ENCODE peak calls at places on chromosome 15, in ten cellular contexts. One of them, this sample, is unnamed.

GRCh38 chr15:66100761-66101160 is 152.8 kb downstream of the MEGF11 start:
- DNase-seq in esophagus squamous epithelium: no peak
- DNase-seq in heart left ventricle: no peak
- DNase-seq in ovary: no peak
- DNase-seq in HepG2: no peak
- DNase-seq in vagina: no peak
- DNase-seq in stomach: no peak
- DNase-seq in tibial nerve: no peak
- DNase-seq in breast epithelium: no peak
- DNase-seq in A549: no peak
- DNase-seq in this sample: no peak

GRCh38 chr15:84727429-84727828 is 11.5 kb upstream of the SEC11A start:
- DNase-seq in esophagus squamous epithelium: no peak
- DNase-seq in heart left ventricle: no peak
- DNase-seq in ovary: no peak
- DNase-seq in HepG2: no peak
- DNase-seq in vagina: no peak
- DNase-seq in stomach: no peak
- DNase-seq in tibial nerve: no peak
- DNase-seq in breast epithelium: no peak
- DNase-seq in A549: no peak
- DNase-seq in this sample: no peak

GRCh38 chr15:79970921-79971434 is at the start of gene BCL2A1:
- DNase-seq in esophagus squamous epithelium: peak; percentile 9
- DNase-seq in heart left ventricle: no peak
- DNase-seq in ovary: no peak
- DNase-seq in HepG2: no peak
- DNase-seq in vagina: no peak
- DNase-seq in stomach: peak; percentile 29
- DNase-seq in tibial nerve: no peak
- DNase-seq in breast epithelium: no peak
- DNase-seq in A549: peak; percentile 87
- DNase-seq in this sample: no peak

GRCh38 chr15:85008474-85009260 is 27.0 kb downstream of the PDE8A start:
- DNase-seq in esophagus squamous epithelium: no peak
- DNase-seq in heart left ventricle: no peak
- DNase-seq in ovary: no peak
- DNase-seq in HepG2: no peak
- DNase-seq in vagina: no peak
- DNase-seq in stomach: no peak
- DNase-seq in tibial nerve: no peak
- DNase-seq in breast epithelium: no peak
- DNase-seq in A549: no peak
- DNase-seq in this sample: no peak

GRCh38 chr15:41258706-41259471 is 27.8 kb downstream of the CHP1 start:
- DNase-seq in esophagus squamous epithelium: no peak
- DNase-seq in heart left ventricle: no peak
- DNase-seq in ovary: no peak
- DNase-seq in HepG2: peak; percentile 40
- DNase-seq in vagina: no peak
- DNase-seq in stomach: peak; percentile 43
- DNase-seq in tibial nerve: no peak
- DNase-seq in breast epithelium: no peak
- DNase-seq in A549: peak; percentile 87
- DNase-seq in this sample: peak; percentile 52

GRCh38 chr15:79168922-79169322 is 78.3 kb upstream of the RASGRF1 start:
- DNase-seq in esophagus squamous epithelium: no peak
- DNase-seq in heart left ventricle: peak; percentile 61
- DNase-seq in ovary: no peak
- DNase-seq in HepG2: peak; percentile 74
- DNase-seq in vagina: peak; percentile 46
- DNase-seq in stomach: no peak
- DNase-seq in tibial nerve: no peak
- DNase-seq in breast epithelium: no peak
- DNase-seq in A549: peak; percentile 48
- DNase-seq in this sample: peak; percentile 82

GRCh38 chr15:100725121-100726069 is 123.0 kb downstream of the ASB7 start:
- DNase-seq in esophagus squamous epithelium: no peak
- DNase-seq in heart left ventricle: no peak
- DNase-seq in ovary: no peak
- DNase-seq in HepG2: no peak
- DNase-seq in vagina: peak; percentile 64
- DNase-seq in stomach: no peak
- DNase-seq in tibial nerve: no peak
- DNase-seq in breast epithelium: peak; percentile 39
- DNase-seq in A549: no peak
- DNase-seq in this sample: peak; percentile 9

GRCh38 chr15:66768984-66769383 is 66.9 kb downstream of the SMAD6 start:
- DNase-seq in esophagus squamous epithelium: no peak
- DNase-seq in heart left ventricle: peak; percentile 6
- DNase-seq in ovary: no peak
- DNase-seq in HepG2: no peak
- DNase-seq in vagina: no peak
- DNase-seq in stomach: no peak
- DNase-seq in tibial nerve: no peak
- DNase-seq in breast epithelium: no peak
- DNase-seq in A549: no peak
- DNase-seq in this sample: no peak

GRCh38 chr15:66803749-66804148 is 101.7 kb downstream of the SMAD6 start:
- DNase-seq in esophagus squamous epithelium: no peak
- DNase-seq in heart left ventricle: no peak
- DNase-seq in ovary: no peak
- DNase-seq in HepG2: no peak
- DNase-seq in vagina: no peak
- DNase-seq in stomach: no peak
- DNase-seq in tibial nerve: no peak
- DNase-seq in breast epithelium: no peak
- DNase-seq in A549: no peak
- DNase-seq in this sample: no peak

GRCh38 chr15:53611145-53611920 is 148.1 kb downstream of the WDR72 start:
- DNase-seq in esophagus squamous epithelium: no peak
- DNase-seq in heart left ventricle: no peak
- DNase-seq in ovary: no peak
- DNase-seq in HepG2: peak; percentile 21
- DNase-seq in vagina: no peak
- DNase-seq in stomach: no peak
- DNase-seq in tibial nerve: no peak
- DNase-seq in breast epithelium: no peak
- DNase-seq in A549: peak; percentile 46
- DNase-seq in this sample: no peak

GRCh38 chr15:60831540-60831939 is 352.6 kb upstream of the ICE2 start:
- DNase-seq in esophagus squamous epithelium: no peak
- DNase-seq in heart left ventricle: no peak
- DNase-seq in ovary: no peak
- DNase-seq in HepG2: no peak
- DNase-seq in vagina: no peak
- DNase-seq in stomach: no peak
- DNase-seq in tibial nerve: no peak
- DNase-seq in breast epithelium: no peak
- DNase-seq in A549: no peak
- DNase-seq in this sample: no peak

GRCh38 chr15:70702584-70702983 is 60.8 kb downstream of the UACA start:
- DNase-seq in esophagus squamous epithelium: no peak
- DNase-seq in heart left ventricle: no peak
- DNase-seq in ovary: no peak
- DNase-seq in HepG2: no peak
- DNase-seq in vagina: no peak
- DNase-seq in stomach: no peak
- DNase-seq in tibial nerve: no peak
- DNase-seq in breast epithelium: no peak
- DNase-seq in A549: no peak
- DNase-seq in this sample: no peak
- H3K4me3 ChIP-seq in esophagus squamous epithelium: no peak overlapping the region
- H3K4me3 ChIP-seq in heart left ventricle: peak overlapping the region; percentile 44
- H3K4me3 ChIP-seq in ovary: no peak overlapping the region
- H3K4me3 ChIP-seq in HepG2: no peak overlapping the region
- H3K4me3 ChIP-seq in vagina: no peak overlapping the region
- H3K4me3 ChIP-seq in stomach: no peak overlapping the region
- H3K4me3 ChIP-seq in tibial nerve: peak overlapping the region; percentile 36
- H3K4me3 ChIP-seq in breast epithelium: no peak overlapping the region
- H3K4me3 ChIP-seq in A549: no peak overlapping the region
- H3K4me3 ChIP-seq in this sample: no peak overlapping the region

GRCh38 chr15:57375827-57376694 is at the start of gene CGNL1:
- DNase-seq in esophagus squamous epithelium: no peak
- DNase-seq in heart left ventricle: peak; percentile 57
- DNase-seq in ovary: peak; percentile 58
- DNase-seq in HepG2: peak; percentile 14
- DNase-seq in vagina: no peak
- DNase-seq in stomach: peak; percentile 71
- DNase-seq in tibial nerve: peak; percentile 26
- DNase-seq in breast epithelium: no peak
- DNase-seq in A549: no peak
- DNase-seq in this sample: no peak
- TF ChIP-seq POLR2A in esophagus squamous epithelium: no peak
- TF ChIP-seq POLR2A in heart left ventricle: no peak
- TF ChIP-seq POLR2A in ovary: peak; percentile 10
- TF ChIP-seq POLR2A in HepG2: peak; percentile 50
- TF ChIP-seq POLR2A in vagina: no peak
- TF ChIP-seq POLR2A in stomach: no peak
- TF ChIP-seq POLR2A in tibial nerve: peak; percentile 20
- TF ChIP-seq POLR2A in breast epithelium: no peak
- TF ChIP-seq POLR2A in A549: peak; percentile 12
- TF ChIP-seq POLR2A in this sample: no peak

DNA sequence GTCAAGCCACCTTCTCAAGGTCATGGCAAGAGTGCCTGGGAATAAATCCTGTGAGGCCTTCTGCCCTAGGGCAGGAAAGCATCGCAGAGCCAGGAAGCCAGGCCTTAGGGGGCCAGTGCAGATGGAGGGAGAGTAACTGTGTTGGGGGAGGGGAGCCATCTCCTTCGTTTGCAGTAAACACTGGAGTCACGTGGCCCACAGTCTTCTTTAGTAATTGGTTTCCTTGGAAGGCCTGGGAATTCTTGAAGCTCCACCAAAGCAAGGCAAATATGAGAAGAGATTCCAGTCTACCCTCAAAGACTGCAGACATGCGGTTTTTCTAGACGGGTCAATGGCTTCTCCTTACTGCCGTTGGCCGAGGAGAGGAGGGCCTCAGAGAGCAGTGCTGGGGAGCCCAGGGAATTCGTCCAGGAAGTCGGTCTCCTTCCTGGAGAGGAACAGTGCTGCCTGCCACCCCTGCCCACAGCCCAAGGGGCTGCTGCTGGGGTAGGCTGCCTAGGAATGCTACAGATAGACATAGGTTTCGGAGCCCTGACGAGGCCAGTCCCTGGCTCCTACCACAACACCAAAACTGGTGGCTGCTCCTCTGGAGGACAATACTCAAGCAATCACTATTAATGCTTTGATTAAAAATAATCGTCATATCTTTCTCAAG is 30.6 kb downstream of the ANP32A start:
- DNase-seq in esophagus squamous epithelium: no peak
- DNase-seq in heart left ventricle: peak; percentile 55
- DNase-seq in ovary: no peak
- DNase-seq in HepG2: no peak
- DNase-seq in vagina: no peak
- DNase-seq in stomach: no peak
- DNase-seq in tibial nerve: no peak
- DNase-seq in breast epithelium: no peak
- DNase-seq in A549: no peak
- DNase-seq in this sample: no peak
- H3K4me3 ChIP-seq in esophagus squamous epithelium: no peak overlapping the region
- H3K4me3 ChIP-seq in heart left ventricle: no peak overlapping the region
- H3K4me3 ChIP-seq in ovary: no peak overlapping the region
- H3K4me3 ChIP-seq in HepG2: no peak overlapping the region
- H3K4me3 ChIP-seq in vagina: no peak overlapping the region
- H3K4me3 ChIP-seq in stomach: no peak overlapping the region
- H3K4me3 ChIP-seq in tibial nerve: no peak overlapping the region
- H3K4me3 ChIP-seq in breast epithelium: no peak overlapping the region
- H3K4me3 ChIP-seq in A549: no peak overlapping the region
- H3K4me3 ChIP-seq in this sample: no peak overlapping the region

GRCh38 chr15:42490246-42490742 is 647 bp downstream of the ZNF106 start:
- DNase-seq in esophagus squamous epithelium: no peak
- DNase-seq in heart left ventricle: no peak
- DNase-seq in ovary: no peak
- DNase-seq in HepG2: no peak
- DNase-seq in vagina: no peak
- DNase-seq in stomach: no peak
- DNase-seq in tibial nerve: no peak
- DNase-seq in breast epithelium: no peak
- DNase-seq in A549: no peak
- DNase-seq in this sample: no peak

GRCh38 chr15:42494998-42495360 is 455 bp upstream of the SNAP23 start:
- DNase-seq in esophagus squamous epithelium: no peak
- DNase-seq in heart left ventricle: peak; percentile 44
- DNase-seq in ovary: peak; percentile 48
- DNase-seq in HepG2: peak; percentile 34
- DNase-seq in vagina: no peak
- DNase-seq in stomach: peak; percentile 47
- DNase-seq in tibial nerve: no peak
- DNase-seq in breast epithelium: no peak
- DNase-seq in A549: peak; percentile 26
- DNase-seq in this sample: no peak

GRCh38 chr15:42493694-42494093 is 1.7 kb upstream of the SNAP23 start:
- DNase-seq in esophagus squamous epithelium: no peak
- DNase-seq in heart left ventricle: no peak
- DNase-seq in ovary: no peak
- DNase-seq in HepG2: no peak
- DNase-seq in vagina: no peak
- DNase-seq in stomach: no peak
- DNase-seq in tibial nerve: no peak
- DNase-seq in breast epithelium: no peak
- DNase-seq in A549: no peak
- DNase-seq in this sample: no peak

GRCh38 chr15:42491540-42492225 is 742 bp upstream of the ZNF106 start:
- DNase-seq in esophagus squamous epithelium: no peak
- DNase-seq in heart left ventricle: no peak
- DNase-seq in ovary: no peak
- DNase-seq in HepG2: peak; percentile 27
- DNase-seq in vagina: no peak
- DNase-seq in stomach: no peak
- DNase-seq in tibial nerve: no peak
- DNase-seq in breast epithelium: no peak
- DNase-seq in A549: peak; percentile 30
- DNase-seq in this sample: no peak

DNA sequence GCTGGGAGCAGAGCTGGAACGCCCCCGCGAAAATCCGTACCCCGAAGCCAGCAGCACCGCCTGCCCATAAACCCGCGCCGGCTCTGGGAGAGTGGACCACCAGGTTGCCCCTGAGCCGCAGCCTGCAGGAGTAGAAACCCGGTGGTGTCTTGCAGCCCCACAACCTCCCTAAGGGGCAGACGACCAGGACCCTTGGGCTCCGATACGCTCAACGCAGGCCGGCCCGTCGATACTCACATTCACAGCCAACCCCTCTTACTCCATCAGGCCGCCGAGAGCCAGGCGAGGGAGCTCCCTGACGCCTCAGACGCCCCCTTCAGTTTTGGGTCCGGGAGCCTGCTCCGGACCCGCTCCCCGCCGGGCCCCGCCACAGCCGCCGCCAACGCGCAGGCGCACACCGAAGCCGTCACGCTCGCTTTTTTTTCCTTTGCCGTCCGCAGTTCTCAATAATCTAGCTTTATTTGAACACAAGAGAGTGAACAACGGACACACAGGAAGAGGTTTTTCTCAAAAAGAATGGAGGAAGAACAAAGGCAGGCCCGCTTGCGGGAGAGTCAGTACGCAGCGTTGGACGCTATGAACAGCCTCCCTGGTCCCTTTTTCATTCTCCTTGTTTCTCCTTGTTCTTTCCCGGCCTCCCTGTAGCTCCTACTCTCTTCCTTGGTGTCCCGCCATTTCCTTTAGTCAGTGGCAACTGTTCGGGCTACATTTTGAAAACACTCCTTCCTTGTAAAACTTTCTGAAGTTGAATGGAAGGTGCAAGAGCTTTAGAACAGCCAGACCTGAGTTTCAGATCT is at the start of gene ZNF106:
- DNase-seq in esophagus squamous epithelium: peak; percentile 26
- DNase-seq in heart left ventricle: peak; percentile 89
- DNase-seq in ovary: peak; percentile 89
- DNase-seq in HepG2: peak; percentile 91
- DNase-seq in vagina: no peak
- DNase-seq in stomach: peak; percentile 85
- DNase-seq in tibial nerve: peak; percentile 54
- DNase-seq in breast epithelium: peak; percentile 83
- DNase-seq in A549: peak; percentile 85
- DNase-seq in this sample: peak; percentile 97
- TF ChIP-seq POLR2A in esophagus squamous epithelium: peak; percentile 87
- TF ChIP-seq POLR2A in heart left ventricle: peak; percentile 95
- TF ChIP-seq POLR2A in ovary: peak; percentile 79
- TF ChIP-seq POLR2A in HepG2: peak; percentile 81
- TF ChIP-seq POLR2A in vagina: no peak
- TF ChIP-seq POLR2A in stomach: no peak
- TF ChIP-seq POLR2A in tibial nerve: peak; percentile 85
- TF ChIP-seq POLR2A in breast epithelium: peak; percentile 78
- TF ChIP-seq POLR2A in A549: peak; percentile 74
- TF ChIP-seq POLR2A in this sample: peak; percentile 10

This sample was measured in lower leg skin.